ENCODE peak calls at places on chromosomes 7 and 10, in six cellular contexts. One of them, this sample, is unnamed.

GRCh38 chr7:84136336-84136735 is 58.3 kb downstream of the SEMA3A start:
- DNase-seq in lung: no peak
- DNase-seq in heart left ventricle: no peak
- DNase-seq in BE2C: no peak
- DNase-seq in cardiac muscle cell: no peak
- DNase-seq in fibroblast of lung: no peak
- DNase-seq in this sample: no peak

GRCh38 chr10:116742367-116743265 is at the start of gene HSPA12A:
- DNase-seq in lung: peak; percentile 74
- DNase-seq in heart left ventricle: peak; percentile 84
- DNase-seq in BE2C: peak; percentile 72
- DNase-seq in cardiac muscle cell: peak; percentile 88
- DNase-seq in fibroblast of lung: peak; percentile 87
- DNase-seq in this sample: peak; percentile 81

GRCh38 chr10:72421895-72422540 is 67.3 kb upstream of the DNAJB12 start:
- DNase-seq in lung: no peak
- DNase-seq in heart left ventricle: no peak
- DNase-seq in BE2C: no peak
- DNase-seq in cardiac muscle cell: no peak
- DNase-seq in fibroblast of lung: no peak
- DNase-seq in this sample: no peak

GRCh38 chr10:88659725-88660592 is 4.3 kb upstream of the LIPF start:
- DNase-seq in lung: no peak
- DNase-seq in heart left ventricle: no peak
- DNase-seq in BE2C: no peak
- DNase-seq in cardiac muscle cell: no peak
- DNase-seq in fibroblast of lung: peak; percentile 48
- DNase-seq in this sample: no peak

GRCh38 chr7:117645456-117646181 is 165.8 kb downstream of the CFTR start:
- DNase-seq in lung: no peak
- DNase-seq in heart left ventricle: no peak
- DNase-seq in BE2C: no peak
- DNase-seq in cardiac muscle cell: peak; percentile 76
- DNase-seq in fibroblast of lung: peak; percentile 55
- DNase-seq in this sample: no peak

GRCh38 chr10:42836771-42837468 is 54.3 kb downstream of the BMS1 start:
- DNase-seq in lung: no peak
- DNase-seq in heart left ventricle: no peak
- DNase-seq in BE2C: no peak
- DNase-seq in cardiac muscle cell: peak; percentile 39
- DNase-seq in fibroblast of lung: peak; percentile 27
- DNase-seq in this sample: no peak

GRCh38 chr10:112835933-112836564 is 114.0 kb upstream of the TCF7L2 start:
- DNase-seq in lung: no peak
- DNase-seq in heart left ventricle: peak; percentile 25
- DNase-seq in BE2C: no peak
- DNase-seq in cardiac muscle cell: peak; percentile 51
- DNase-seq in fibroblast of lung: peak; percentile 47
- DNase-seq in this sample: no peak

GRCh38 chr10:77245953-77246352 is 391.7 kb downstream of the KCNMA1 start:
- DNase-seq in lung: no peak
- DNase-seq in heart left ventricle: no peak
- DNase-seq in BE2C: no peak
- DNase-seq in cardiac muscle cell: peak; percentile 93
- DNase-seq in fibroblast of lung: peak; percentile 69
- DNase-seq in this sample: no peak

GRCh38 chr10:129788211-129788610 is 175.9 kb downstream of the EBF3 start:
- DNase-seq in lung: no peak
- DNase-seq in heart left ventricle: no peak
- DNase-seq in BE2C: no peak
- DNase-seq in cardiac muscle cell: no peak
- DNase-seq in fibroblast of lung: no peak
- DNase-seq in this sample: no peak

GRCh38 chr10:3853016-3853415 is 68.0 kb upstream of the KLF6 start:
- DNase-seq in lung: no peak
- DNase-seq in heart left ventricle: no peak
- DNase-seq in BE2C: no peak
- DNase-seq in cardiac muscle cell: no peak
- DNase-seq in fibroblast of lung: no peak
- DNase-seq in this sample: no peak

GRCh38 chr7:103343758-103344452 is 662 bp downstream of the DNAJC2 start:
- DNase-seq in lung: no peak
- DNase-seq in heart left ventricle: no peak
- DNase-seq in BE2C: peak; percentile 7
- DNase-seq in cardiac muscle cell: peak; percentile 23
- DNase-seq in fibroblast of lung: peak; percentile 37
- DNase-seq in this sample: no peak

GRCh38 chr10:114374141-114374791 is 30.0 kb downstream of the AFAP1L2 start:
- DNase-seq in lung: no peak
- DNase-seq in heart left ventricle: peak; percentile 72
- DNase-seq in BE2C: peak; percentile 64
- DNase-seq in cardiac muscle cell: peak; percentile 70
- DNase-seq in fibroblast of lung: peak; percentile 89
- DNase-seq in this sample: no peak

GRCh38 chr7:38863609-38864291 is 45.2 kb downstream of the VPS41 start:
- DNase-seq in lung: no peak
- DNase-seq in heart left ventricle: no peak
- DNase-seq in BE2C: no peak
- DNase-seq in cardiac muscle cell: no peak
- DNase-seq in fibroblast of lung: no peak
- DNase-seq in this sample: no peak

GRCh38 chr10:92655426-92655825 is 34.3 kb upstream of the HHEX start:
- DNase-seq in lung: no peak
- DNase-seq in heart left ventricle: no peak
- DNase-seq in BE2C: no peak
- DNase-seq in cardiac muscle cell: no peak
- DNase-seq in fibroblast of lung: peak; percentile 20
- DNase-seq in this sample: no peak

GRCh38 chr10:22023508-22023907 is 20.0 kb upstream of the DNAJC1 start:
- DNase-seq in lung: no peak
- DNase-seq in heart left ventricle: no peak
- DNase-seq in BE2C: no peak
- DNase-seq in cardiac muscle cell: no peak
- DNase-seq in fibroblast of lung: no peak
- DNase-seq in this sample: no peak

GRCh38 chr10:114547466-114547865 is 110.6 kb downstream of the ABLIM1 start:
- DNase-seq in lung: no peak
- DNase-seq in heart left ventricle: no peak
- DNase-seq in BE2C: no peak
- DNase-seq in cardiac muscle cell: no peak
- DNase-seq in fibroblast of lung: no peak
- DNase-seq in this sample: no peak

GRCh38 chr7:43232376-43232775 is 119.9 kb downstream of the HECW1 start:
- DNase-seq in lung: no peak
- DNase-seq in heart left ventricle: no peak
- DNase-seq in BE2C: no peak
- DNase-seq in cardiac muscle cell: peak; percentile 4
- DNase-seq in fibroblast of lung: peak; percentile 11
- DNase-seq in this sample: no peak

GRCh38 chr7:27846388-27846787 is 106.4 kb downstream of the TAX1BP1 start:
- DNase-seq in lung: no peak
- DNase-seq in heart left ventricle: no peak
- DNase-seq in BE2C: no peak
- DNase-seq in cardiac muscle cell: no peak
- DNase-seq in fibroblast of lung: no peak
- DNase-seq in this sample: no peak

GRCh38 chr7:129774871-129775694 is 163.6 kb downstream of the NRF1 start:
- DNase-seq in lung: no peak
- DNase-seq in heart left ventricle: no peak
- DNase-seq in BE2C: no peak
- DNase-seq in cardiac muscle cell: no peak
- DNase-seq in fibroblast of lung: no peak
- DNase-seq in this sample: no peak
- H3K4me1 ChIP-seq in lung: no peaks in the 10 kb centered on the region
- H3K4me1 ChIP-seq in heart left ventricle: peaks cover 22% of the 10 kb centered on the region
- H3K4me1 ChIP-seq in BE2C: no peaks in the 10 kb centered on the region
- H3K4me1 ChIP-seq in cardiac muscle cell: no peaks in the 10 kb centered on the region
- H3K4me1 ChIP-seq in fibroblast of lung: no peaks in the 10 kb centered on the region
- H3K4me1 ChIP-seq in this sample: peaks cover 14% of the 10 kb centered on the region

GRCh38 chr7:146781352-146782116 is 664.9 kb downstream of the CNTNAP2 start:
- DNase-seq in lung: no peak
- DNase-seq in heart left ventricle: no peak
- DNase-seq in BE2C: no peak
- DNase-seq in cardiac muscle cell: peak; percentile 26
- DNase-seq in fibroblast of lung: no peak
- DNase-seq in this sample: no peak
- TF ChIP-seq CTCF in lung: no peak
- TF ChIP-seq CTCF in heart left ventricle: no peak
- TF ChIP-seq CTCF in BE2C: peak; percentile 30
- TF ChIP-seq CTCF in cardiac muscle cell: no peak
- TF ChIP-seq CTCF in fibroblast of lung: no peak
- TF ChIP-seq CTCF in this sample: no peak

DNA sequence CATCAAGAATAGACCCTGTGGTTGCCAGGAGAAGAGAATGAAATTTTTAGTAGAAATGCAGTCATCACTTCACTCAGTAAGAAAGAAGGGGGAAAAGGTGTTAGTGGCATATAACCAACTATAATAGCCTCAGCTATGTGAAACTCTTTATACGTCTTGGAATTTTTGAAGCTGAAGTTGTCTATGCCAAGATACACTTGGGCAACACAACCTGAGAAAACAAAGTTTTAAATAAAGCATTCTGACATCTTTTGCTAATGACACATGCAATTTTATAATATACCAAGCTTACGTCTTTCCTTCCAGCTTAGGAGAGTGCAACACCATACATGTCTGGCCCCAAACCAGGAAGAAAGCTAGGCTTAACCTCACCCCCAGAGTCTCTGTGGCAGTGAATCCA is 40.8 kb upstream of the ZNF438 start:
- DNase-seq in lung: no peak
- DNase-seq in heart left ventricle: no peak
- DNase-seq in BE2C: no peak
- DNase-seq in cardiac muscle cell: no peak
- DNase-seq in fibroblast of lung: no peak
- DNase-seq in this sample: no peak
- H3K4me1 ChIP-seq in lung: no peaks in the 10 kb centered on the region
- H3K4me1 ChIP-seq in heart left ventricle: peaks cover 38% of the 10 kb centered on the region
- H3K4me1 ChIP-seq in BE2C: no peaks in the 10 kb centered on the region
- H3K4me1 ChIP-seq in cardiac muscle cell: no peaks in the 10 kb centered on the region
- H3K4me1 ChIP-seq in fibroblast of lung: peaks cover 3% of the 10 kb centered on the region
- H3K4me1 ChIP-seq in this sample: peaks cover 35% of the 10 kb centered on the region

DNA sequence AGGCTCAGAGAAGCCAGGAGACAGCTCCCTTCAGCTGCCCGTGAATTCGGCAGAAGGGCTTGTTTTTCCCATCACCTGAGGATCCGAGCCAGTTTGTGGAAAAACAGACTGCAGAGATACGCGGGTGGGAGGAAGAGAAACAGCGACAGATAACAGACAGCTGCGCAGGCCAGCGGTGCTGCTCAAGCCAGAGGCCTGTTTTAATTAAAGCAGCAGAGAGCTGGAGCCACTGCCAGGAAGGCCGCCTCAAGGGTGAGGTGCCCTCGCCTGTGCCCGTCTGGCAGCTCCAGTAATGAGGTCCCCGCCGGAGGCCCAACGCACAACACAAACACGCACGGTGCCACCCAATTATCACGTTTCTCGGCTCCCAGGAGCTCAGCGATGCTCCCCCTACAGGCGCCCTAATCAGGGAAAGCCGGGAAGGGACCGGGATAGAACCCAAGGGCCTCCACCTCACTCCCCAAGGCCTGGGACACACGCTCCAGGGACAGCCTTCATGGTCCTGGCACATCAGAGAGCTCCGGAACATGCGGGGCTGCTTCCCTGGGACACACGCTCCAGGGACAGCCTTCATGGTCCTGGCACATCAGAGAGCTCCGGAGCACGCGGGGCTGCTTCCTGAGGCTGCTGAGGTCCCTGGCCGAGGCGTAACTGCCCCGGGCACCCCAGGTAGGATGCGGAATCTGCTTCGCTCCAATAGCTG is 60.6 kb upstream of the DNAAF5 start:
- DNase-seq in lung: no peak
- DNase-seq in heart left ventricle: peak; percentile 46
- DNase-seq in BE2C: peak; percentile 21
- DNase-seq in cardiac muscle cell: peak; percentile 41
- DNase-seq in fibroblast of lung: no peak
- DNase-seq in this sample: peak; percentile 20
- TF ChIP-seq CTCF in lung: no peak
- TF ChIP-seq CTCF in heart left ventricle: peak; percentile 21
- TF ChIP-seq CTCF in BE2C: peak; percentile 30
- TF ChIP-seq CTCF in cardiac muscle cell: peak; percentile 50
- TF ChIP-seq CTCF in fibroblast of lung: peak; percentile 35
- TF ChIP-seq CTCF in this sample: peak; percentile 15

DNA sequence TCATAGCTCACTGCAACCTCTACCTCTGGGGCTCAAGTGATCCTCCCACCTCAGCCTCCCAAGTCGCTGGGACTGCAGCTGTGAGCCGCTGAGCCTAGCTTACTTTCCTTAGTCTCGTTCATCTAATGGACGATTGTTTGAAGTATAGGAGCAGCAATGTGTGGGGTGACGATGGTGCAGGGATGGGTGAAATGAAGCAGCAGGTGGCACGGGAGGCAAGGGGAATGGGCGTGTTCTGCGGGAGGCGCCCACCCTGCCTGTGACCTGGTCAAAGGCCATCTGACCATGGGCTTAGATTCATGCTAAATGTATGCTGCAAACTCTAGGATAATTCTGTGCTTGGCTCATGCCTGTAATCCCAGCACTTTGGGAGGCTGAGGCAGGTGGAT is 210.7 kb downstream of the MAD1L1 start:
- DNase-seq in lung: no peak
- DNase-seq in heart left ventricle: no peak
- DNase-seq in BE2C: peak; percentile 0
- DNase-seq in cardiac muscle cell: no peak
- DNase-seq in fibroblast of lung: no peak
- DNase-seq in this sample: peak; percentile 49
- H3K4me1 ChIP-seq in lung: no peaks in the 10 kb centered on the region
- H3K4me1 ChIP-seq in heart left ventricle: peaks cover 15% of the 10 kb centered on the region
- H3K4me1 ChIP-seq in BE2C: no peaks in the 10 kb centered on the region
- H3K4me1 ChIP-seq in cardiac muscle cell: peaks cover 26% of the 10 kb centered on the region
- H3K4me1 ChIP-seq in fibroblast of lung: peaks cover 19% of the 10 kb centered on the region
- H3K4me1 ChIP-seq in this sample: no peaks in the 10 kb centered on the region

DNA sequence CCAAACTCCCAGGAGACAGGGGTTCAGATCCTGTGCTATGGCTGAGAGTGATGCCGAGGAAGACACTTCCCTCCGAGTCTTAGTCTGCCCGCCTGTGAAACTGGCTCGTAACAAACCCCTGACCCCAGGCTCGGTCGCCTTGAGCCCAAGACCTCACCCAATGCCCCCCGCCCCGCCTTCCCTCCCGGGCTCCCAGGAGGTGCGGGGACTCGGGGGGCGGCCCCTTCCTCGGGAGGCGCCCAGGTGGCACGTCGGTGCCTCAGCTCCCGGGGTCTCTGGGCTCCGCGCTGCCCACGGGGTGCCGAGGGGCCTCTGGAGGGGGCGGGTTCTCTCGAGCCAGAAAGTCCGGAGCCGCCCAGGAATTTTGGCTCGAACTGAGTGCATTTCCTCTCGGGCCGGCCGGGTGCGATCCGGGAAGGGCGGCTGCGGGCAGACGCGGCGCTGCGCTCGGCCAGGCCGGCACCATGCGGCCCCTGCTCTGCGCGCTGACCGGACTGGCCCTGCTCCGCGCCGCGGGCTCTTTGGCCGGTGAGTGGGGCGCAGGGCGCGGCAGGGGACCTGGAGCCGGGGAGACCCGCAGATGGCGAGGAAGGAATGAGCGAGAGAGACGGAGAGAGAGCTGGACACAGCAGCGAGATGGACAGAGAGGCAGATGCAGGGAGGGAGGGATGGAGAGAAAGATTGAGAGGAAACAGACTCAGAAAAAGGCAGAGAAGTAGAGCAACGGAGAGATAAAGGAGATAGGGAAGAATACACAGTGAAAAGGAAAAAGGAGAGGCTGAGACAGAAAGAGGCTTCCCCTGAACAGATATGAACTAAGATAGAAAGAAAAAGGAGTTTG is at the start of gene PLAC9:
- DNase-seq in lung: no peak
- DNase-seq in heart left ventricle: peak; percentile 58
- DNase-seq in BE2C: no peak
- DNase-seq in cardiac muscle cell: peak; percentile 61
- DNase-seq in fibroblast of lung: peak; percentile 44
- DNase-seq in this sample: no peak
- TF ChIP-seq CTCF in lung: no peak
- TF ChIP-seq CTCF in heart left ventricle: no peak
- TF ChIP-seq CTCF in BE2C: no peak
- TF ChIP-seq CTCF in cardiac muscle cell: no peak
- TF ChIP-seq CTCF in fibroblast of lung: no peak
- TF ChIP-seq CTCF in this sample: no peak